ENCODE peak calls at places on chromosomes 4 and X, in five cellular contexts. J, L, Q, B and Z are unnamed samples.

GRCh38 chrX:35726176-35726575 is 72.0 kb upstream of the MAGEB16 start:
- DNase-seq in J (no peak), L (no peak), Q (no peak), B (no peak), Z (no peak)

GRCh38 chr4:121690001-121690400 is 6.8 kb downstream of the ANXA5 start:
- DNase-seq in J (no peak), L (no peak), Q (no peak), B (no peak), Z (no peak)

GRCh38 chr4:150337709-150338108 is 244.2 kb upstream of the MAB21L2 start:
- DNase-seq in J (no peak), L (no peak), Q (no peak), B (no peak), Z (no peak)

GRCh38 chr4:1252928-1253492 is 4.1 kb upstream of the CTBP1 start:
- DNase-seq in J (no peak), L (no peak), Q (no peak), B (no peak), Z (no peak)

GRCh38 chrX:22534643-22535042 is 261.9 kb downstream of the CBLL2 start:
- DNase-seq in J (no peak), L (no peak), Q (peak; percentile 3), B (no peak), Z (peak; percentile 20)

GRCh38 chrX:153944800-153945150 is 332 bp upstream of the RENBP start:
- DNase-seq in J (no peak), L (no peak), Q (no peak), B (no peak), Z (no peak)

GRCh38 chrX:1554469-1555210 is 17.7 kb upstream of the P2RY8 start:
- DNase-seq in J (no peak), L (peak; percentile 60), Q (no peak), B (peak; percentile 80), Z (no peak)

GRCh38 chrX:110081740-110082139 is 78.8 kb downstream of the TMEM164 start:
- DNase-seq in J (no peak), L (no peak), Q (peak; percentile 32), B (no peak), Z (no peak)

GRCh38 chrX:9195199-9195880 is 161.4 kb upstream of the FAM9B start:
- DNase-seq in J (no peak), L (no peak), Q (no peak), B (no peak), Z (no peak)

GRCh38 chrX:153238361-153238760 is 59.3 kb downstream of the MAGEA1 start:
- DNase-seq in J (no peak), L (no peak), Q (no peak), B (no peak), Z (no peak)

GRCh38 chr4:185781555-185782215 is 30.3 kb downstream of the SORBS2 start:
- DNase-seq in J (no peak), L (no peak), Q (no peak), B (no peak), Z (no peak)

GRCh38 chr4:51906167-51906647 is 63.3 kb downstream of the DCUN1D4 start:
- DNase-seq in J (no peak), L (no peak), Q (no peak), B (no peak), Z (no peak)

GRCh38 chrX:148878371-148878770 is 378.0 kb downstream of the AFF2 start:
- DNase-seq in J (no peak), L (no peak), Q (no peak), B (no peak), Z (no peak)

GRCh38 chr4:122555216-122555615 is 65.7 kb downstream of the IL21 start:
- DNase-seq in J (no peak), L (no peak), Q (no peak), B (no peak), Z (no peak)

GRCh38 chr4:40844261-40844660 is 94.5 kb downstream of the NSUN7 start:
- DNase-seq in J (no peak), L (no peak), Q (no peak), B (no peak), Z (no peak)

GRCh38 chr4:122826596-122827257 is at the start of gene FGF2:
- DNase-seq in J (peak; percentile 84), L (no peak), Q (peak; percentile 58), B (peak; percentile 59), Z (peak; percentile 81)

GRCh38 chr4:66097271-66097670 is 427.0 kb upstream of the EPHA5 start:
- DNase-seq in J (no peak), L (no peak), Q (no peak), B (no peak), Z (no peak)

GRCh38 chr4:2285665-2286381 is 23.9 kb upstream of the MXD4 start:
- DNase-seq in J (no peak), L (peak; percentile 7), Q (no peak), B (peak; percentile 38), Z (peak; percentile 10)

GRCh38 chr4:38949416-38950051 is 81.9 kb downstream of the FAM114A1 start:
- DNase-seq in J (no peak), L (peak; percentile 67), Q (no peak), B (peak; percentile 54), Z (no peak)

GRCh38 chr4:66766557-66766956 is 778.7 kb downstream of the CENPC start:
- DNase-seq in J (peak; percentile 89), L (no peak), Q (no peak), B (no peak), Z (no peak)

GRCh38 chrX:29466441-29466840 is 748.9 kb upstream of the MAGEB2 start:
- DNase-seq in J (no peak), L (no peak), Q (no peak), B (no peak), Z (no peak)

GRCh38 chr4:3346146-3346545 is 53.3 kb downstream of the RGS12 start:
- DNase-seq in J (peak; percentile 73), L (peak; percentile 48), Q (peak; percentile 74), B (peak; percentile 73), Z (peak; percentile 75)

GRCh38 chrX:17738002-17738713 is 865 bp downstream of the SCML1 start:
- DNase-seq in J (peak; percentile 75), L (peak; percentile 81), Q (peak; percentile 12), B (peak; percentile 56), Z (peak; percentile 40)

GRCh38 chr4:53763813-53764597 is 172.7 kb upstream of the LNX1 start:
- DNase-seq in J (no peak), L (no peak), Q (no peak), B (no peak), Z (no peak)

GRCh38 chr4:53764761-53765490 is 173.6 kb upstream of the LNX1 start:
- DNase-seq in J (no peak), L (no peak), Q (no peak), B (no peak), Z (no peak)

GRCh38 chr4:53767503-53767902 is 176.2 kb upstream of the LNX1 start:
- DNase-seq in J (no peak), L (no peak), Q (no peak), B (no peak), Z (no peak)
- H3K4me1 ChIP-seq in J (no peaks in the 10 kb centered on the region), L (no peaks in the 10 kb centered on the region), Q (peaks cover 5% of the 10 kb centered on the region), B (no peaks in the 10 kb centered on the region), Z (no peaks in the 10 kb centered on the region)

DNA sequence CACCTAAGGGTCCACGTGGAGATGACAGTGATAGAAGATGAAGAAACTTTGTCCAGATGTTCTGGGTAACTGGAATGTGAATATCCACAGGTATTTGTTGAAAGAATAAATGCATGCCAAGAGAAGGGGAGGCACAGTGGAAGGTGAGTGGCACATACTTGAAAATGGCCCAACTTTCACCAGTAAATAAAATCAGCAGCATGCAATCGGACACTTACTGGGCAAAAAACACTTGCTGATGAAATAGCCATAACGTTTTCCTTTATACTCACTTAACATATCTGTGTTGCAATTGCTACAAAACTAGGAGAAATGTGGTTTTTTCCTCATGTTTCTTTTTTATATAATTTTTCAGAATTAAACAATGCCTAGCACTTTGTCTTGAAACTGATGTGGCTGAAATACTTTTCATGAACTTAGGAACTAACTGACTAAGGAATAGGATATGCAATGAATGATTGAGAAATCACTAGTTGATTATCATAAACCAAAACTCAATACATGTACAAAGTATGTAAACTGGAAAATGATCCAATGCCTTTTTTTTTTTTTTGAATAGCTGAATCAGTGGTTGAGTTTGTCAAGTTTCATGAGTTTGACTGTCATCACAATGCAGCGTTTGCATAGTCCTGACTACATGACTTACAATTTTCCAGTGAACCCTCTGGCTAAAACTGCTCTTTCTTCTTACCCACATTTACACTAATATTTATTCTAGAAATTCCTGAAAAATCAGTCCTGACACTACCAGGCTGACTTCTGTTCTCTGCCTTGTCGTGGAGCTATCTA is 127.4 kb downstream of the CPE start:
- DNase-seq in J (no peak), L (no peak), Q (no peak), B (no peak), Z (no peak)
- H3K4me1 ChIP-seq in J (peaks cover 2% of the 10 kb centered on the region), L (no peaks in the 10 kb centered on the region), Q (no peaks in the 10 kb centered on the region), B (no peaks in the 10 kb centered on the region), Z (no peaks in the 10 kb centered on the region)

DNA sequence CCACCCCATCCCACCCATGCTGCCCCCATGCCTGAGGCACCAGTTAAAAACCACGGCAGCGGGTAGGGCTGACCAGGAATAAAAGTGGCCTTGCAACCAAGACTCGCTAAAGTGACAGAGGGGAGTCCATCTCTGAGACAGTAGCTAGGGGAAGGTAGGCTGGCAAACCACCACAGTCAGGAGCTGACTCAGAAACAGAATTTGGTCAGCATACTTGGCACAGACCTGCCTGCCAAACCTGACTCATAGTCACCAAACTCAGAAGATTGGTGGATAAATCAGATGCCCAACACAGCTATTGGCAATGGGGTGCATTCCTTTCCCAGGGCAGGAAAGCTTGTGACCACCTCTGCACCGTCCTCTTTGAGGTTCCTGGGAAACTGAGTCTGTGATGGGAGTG is 193.8 kb downstream of the BCOR start:
- DNase-seq in J (no peak), L (no peak), Q (no peak), B (no peak), Z (no peak)
- H3K4me1 ChIP-seq in J (no peaks in the 10 kb centered on the region), L (no peaks in the 10 kb centered on the region), Q (peaks cover 5% of the 10 kb centered on the region), B (peaks cover 9% of the 10 kb centered on the region), Z (no peaks in the 10 kb centered on the region)

GRCh38 chr4:105641876-105642275 is 66.6 kb downstream of the INTS12 start:
- DNase-seq in J (no peak), L (no peak), Q (no peak), B (no peak), Z (no peak)

GRCh38 chr4:105633241-105633640 is 75.2 kb downstream of the INTS12 start:
- DNase-seq in J (no peak), L (no peak), Q (no peak), B (no peak), Z (no peak)

GRCh38 chr4:105634402-105634801 is 74.1 kb downstream of the INTS12 start:
- DNase-seq in J (no peak), L (no peak), Q (no peak), B (no peak), Z (no peak)

GRCh38 chr4:105632599-105632998 is 75.9 kb downstream of the INTS12 start:
- DNase-seq in J (peak; percentile 51), L (no peak), Q (no peak), B (no peak), Z (no peak)

DNA sequence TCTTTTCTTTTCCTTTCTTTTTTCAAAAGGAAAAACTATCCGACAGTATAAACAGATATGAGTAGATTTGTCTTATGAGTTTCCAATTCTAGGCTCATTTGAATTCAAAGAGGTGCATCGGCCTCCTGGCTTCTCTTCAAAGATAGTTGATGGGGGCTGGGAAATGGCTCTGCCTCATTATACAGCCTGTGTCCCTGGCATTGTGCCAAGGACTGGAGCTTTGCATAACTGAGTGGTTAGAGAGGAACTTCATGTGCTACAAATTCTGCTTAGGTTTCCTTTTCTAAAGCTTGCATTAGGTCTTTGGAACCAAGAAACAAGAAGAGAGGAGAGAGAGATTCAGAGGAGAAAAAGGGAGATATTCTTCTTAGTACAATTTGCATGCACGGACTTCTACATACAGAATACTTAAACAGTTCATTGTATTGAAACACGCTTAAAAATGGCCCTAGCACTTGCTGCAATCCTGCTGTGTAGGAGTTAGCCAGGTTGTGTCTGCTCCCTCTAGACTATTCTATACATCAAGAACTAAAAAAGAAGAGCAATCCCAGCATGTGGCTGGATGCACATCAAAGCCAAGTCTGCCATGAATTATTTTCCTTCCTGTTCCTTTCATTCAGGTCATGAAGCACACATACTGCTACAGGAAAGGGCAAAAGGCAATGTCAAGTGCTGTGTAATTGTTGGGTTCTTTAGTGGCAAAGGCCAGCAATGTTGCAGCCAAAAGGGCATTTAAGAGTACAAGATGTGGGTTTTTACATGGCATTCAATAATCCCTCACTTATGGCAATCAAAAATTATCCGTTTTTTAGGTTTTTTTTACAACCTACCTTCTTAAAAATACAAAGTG is 70.9 kb downstream of the INTS12 start:
- DNase-seq in J (no peak), L (peak; percentile 16), Q (peak; percentile 63), B (peak; percentile 92), Z (peak; percentile 22)
- H3K4me1 ChIP-seq in J (no peaks in the 10 kb centered on the region), L (no peaks in the 10 kb centered on the region), Q (peaks cover 22% of the 10 kb centered on the region), B (peaks cover 9% of the 10 kb centered on the region), Z (no peaks in the 10 kb centered on the region)